ENCODE peak calls at places on chromosomes 4 and X, in seven cellular contexts. One of them, this sample, is unnamed.
A peak's percentile ranks its signal among the peaks of the same experiment; 100 is the strongest.

GRCh38 chrX:47572773-47573333 is 9.4 kb upstream of the TIMP1 start:
- DNase-seq in mesendoderm: no peak
- DNase-seq in mesenchymal stem cell: no peak
- DNase-seq in IMR-90: no peak
- DNase-seq in trophoblast cell: no peak
- DNase-seq in neuronal stem cell: no peak
- DNase-seq in H9: peak; percentile 53
- DNase-seq in this sample: no peak

GRCh38 chrX:12970691-12971202 is 4.2 kb upstream of the TMSB4X start:
- DNase-seq in mesenchymal stem cell: peak; percentile 72
- DNase-seq in trophoblast cell: no peak
- DNase-seq in H9: peak; percentile 65
- DNase-seq in IMR-90: peak; percentile 75
- DNase-seq in mesendoderm: peak; percentile 78
- DNase-seq in neuronal stem cell: no peak
- DNase-seq in this sample: no peak

GRCh38 chr4:96593422-96593821 is 753.5 kb downstream of the PDHA2 start:
- DNase-seq in trophoblast cell: no peak
- DNase-seq in IMR-90: no peak
- DNase-seq in H9: no peak
- DNase-seq in mesenchymal stem cell: no peak
- DNase-seq in mesendoderm: no peak
- DNase-seq in neuronal stem cell: no peak
- DNase-seq in this sample: no peak

GRCh38 chr4:4631150-4631549 is 89.3 kb upstream of the STX18 start:
- DNase-seq in neuronal stem cell: no peak
- DNase-seq in IMR-90: no peak
- DNase-seq in mesendoderm: no peak
- DNase-seq in mesenchymal stem cell: no peak
- DNase-seq in H9: no peak
- DNase-seq in trophoblast cell: no peak
- DNase-seq in this sample: no peak

GRCh38 chr4:77776182-77777134 is 42.7 kb downstream of the CNOT6L start:
- DNase-seq in IMR-90: peak; percentile 58
- DNase-seq in mesenchymal stem cell: peak; percentile 50
- DNase-seq in neuronal stem cell: no peak
- DNase-seq in trophoblast cell: peak; percentile 7
- DNase-seq in H9: no peak
- DNase-seq in mesendoderm: no peak
- DNase-seq in this sample: no peak

GRCh38 chr4:101471201-101471600 is 123.9 kb upstream of the PPP3CA start:
- DNase-seq in mesenchymal stem cell: no peak
- DNase-seq in H9: no peak
- DNase-seq in IMR-90: no peak
- DNase-seq in mesendoderm: no peak
- DNase-seq in trophoblast cell: no peak
- DNase-seq in neuronal stem cell: no peak
- DNase-seq in this sample: no peak

GRCh38 chr4:158253350-158253980 is 43.2 kb downstream of the TMEM144 start:
- DNase-seq in trophoblast cell: peak; percentile 30
- DNase-seq in H9: no peak
- DNase-seq in IMR-90: peak; percentile 63
- DNase-seq in mesenchymal stem cell: peak; percentile 55
- DNase-seq in neuronal stem cell: peak; percentile 42
- DNase-seq in mesendoderm: peak; percentile 58
- DNase-seq in this sample: no peak

GRCh38 chrX:130165181-130165702 is 399 bp downstream of the AIFM1 start:
- DNase-seq in H9: no peak
- DNase-seq in neuronal stem cell: no peak
- DNase-seq in trophoblast cell: peak; percentile 53
- DNase-seq in mesenchymal stem cell: no peak
- DNase-seq in mesendoderm: no peak
- DNase-seq in IMR-90: no peak
- DNase-seq in this sample: no peak

GRCh38 chr4:8006471-8006870 is 66.8 kb upstream of the AFAP1 start:
- DNase-seq in IMR-90: no peak
- DNase-seq in mesendoderm: no peak
- DNase-seq in mesenchymal stem cell: no peak
- DNase-seq in neuronal stem cell: no peak
- DNase-seq in H9: no peak
- DNase-seq in trophoblast cell: no peak
- DNase-seq in this sample: no peak

GRCh38 chr4:1871471-1872021 is 353 bp downstream of the NSD2 start:
- DNase-seq in H9: peak; percentile 49
- DNase-seq in mesenchymal stem cell: no peak
- DNase-seq in mesendoderm: peak; percentile 47
- DNase-seq in IMR-90: no peak
- DNase-seq in trophoblast cell: no peak
- DNase-seq in neuronal stem cell: peak; percentile 59
- DNase-seq in this sample: no peak

GRCh38 chr4:122912810-122913575 is 9.4 kb downstream of the NUDT6 start:
- DNase-seq in mesendoderm: no peak
- DNase-seq in neuronal stem cell: no peak
- DNase-seq in trophoblast cell: no peak
- DNase-seq in mesenchymal stem cell: no peak
- DNase-seq in IMR-90: no peak
- DNase-seq in H9: no peak
- DNase-seq in this sample: no peak

GRCh38 chrX:39759526-39760224 is 338.1 kb downstream of the BCOR start:
- DNase-seq in IMR-90: peak; percentile 78
- DNase-seq in neuronal stem cell: no peak
- DNase-seq in trophoblast cell: peak; percentile 64
- DNase-seq in H9: no peak
- DNase-seq in mesendoderm: no peak
- DNase-seq in mesenchymal stem cell: peak; percentile 63
- DNase-seq in this sample: no peak

GRCh38 chr4:28759064-28759463 is 1898.4 kb downstream of the STIM2 start:
- DNase-seq in mesendoderm: no peak
- DNase-seq in H9: no peak
- DNase-seq in neuronal stem cell: no peak
- DNase-seq in trophoblast cell: no peak
- DNase-seq in mesenchymal stem cell: no peak
- DNase-seq in IMR-90: peak; percentile 44
- DNase-seq in this sample: no peak

GRCh38 chr4:147833254-147833653 is 101.4 kb downstream of the ARHGAP10 start:
- DNase-seq in neuronal stem cell: no peak
- DNase-seq in mesendoderm: no peak
- DNase-seq in trophoblast cell: no peak
- DNase-seq in mesenchymal stem cell: peak; percentile 82
- DNase-seq in H9: no peak
- DNase-seq in IMR-90: peak; percentile 82
- DNase-seq in this sample: no peak

GRCh38 chrX:84144991-84145390 is 43.0 kb downstream of the RPS6KA6 start:
- DNase-seq in mesendoderm: no peak
- DNase-seq in H9: no peak
- DNase-seq in mesenchymal stem cell: no peak
- DNase-seq in IMR-90: no peak
- DNase-seq in trophoblast cell: no peak
- DNase-seq in neuronal stem cell: no peak
- DNase-seq in this sample: no peak

GRCh38 chr4:153248641-153249198 is 44.5 kb downstream of the TRIM2 start:
- DNase-seq in H9: peak; percentile 61
- DNase-seq in trophoblast cell: no peak
- DNase-seq in IMR-90: no peak
- DNase-seq in neuronal stem cell: no peak
- DNase-seq in mesendoderm: peak; percentile 58
- DNase-seq in mesenchymal stem cell: no peak
- DNase-seq in this sample: no peak

DNA sequence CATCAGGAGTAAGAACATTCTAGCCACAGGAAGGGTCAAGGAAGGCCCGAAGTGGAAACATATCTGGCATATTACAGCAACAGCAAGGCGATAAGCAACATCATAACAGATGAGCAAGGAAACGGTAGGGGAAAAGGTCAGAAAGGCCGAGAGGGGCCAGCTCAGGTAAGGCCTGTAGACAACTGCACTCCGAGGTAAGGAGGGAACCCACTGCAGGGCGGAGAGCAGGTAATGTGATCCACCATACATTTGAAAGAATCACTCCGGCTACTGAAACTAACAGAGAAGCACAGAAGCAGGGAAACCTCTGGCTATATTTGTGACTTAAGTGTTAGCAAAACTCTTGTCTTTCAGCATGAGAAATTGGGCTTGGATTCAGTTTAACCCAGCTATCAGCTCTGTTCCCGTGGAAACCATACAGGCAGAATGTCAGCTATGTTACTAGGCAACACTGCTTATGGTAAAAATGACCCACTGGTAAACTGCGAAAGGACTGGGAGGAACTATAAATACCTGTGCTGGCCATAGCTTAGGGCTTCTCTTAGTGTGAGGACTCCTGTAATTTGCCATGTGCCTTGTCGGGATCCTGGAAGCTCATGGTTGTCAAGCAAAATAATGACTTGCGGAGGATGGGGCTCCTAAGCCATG is 31.0 kb downstream of the FRYL start:
- DNase-seq in mesendoderm: peak; percentile 82
- DNase-seq in IMR-90: peak; percentile 23
- DNase-seq in neuronal stem cell: no peak
- DNase-seq in H9: no peak
- DNase-seq in trophoblast cell: peak; percentile 48
- DNase-seq in mesenchymal stem cell: peak; percentile 46
- DNase-seq in this sample: no peak
- H3K4ac ChIP-seq in mesendoderm: no peak overlapping the region
- H3K4ac ChIP-seq in IMR-90: no peak overlapping the region
- H3K4ac ChIP-seq in neuronal stem cell: no peak overlapping the region
- H3K4ac ChIP-seq in H9: no peak overlapping the region
- H3K4ac ChIP-seq in trophoblast cell: no peak overlapping the region
- H3K4ac ChIP-seq in mesenchymal stem cell: no peak overlapping the region
- H3K4ac ChIP-seq in this sample: no peak overlapping the region

GRCh38 chr4:83036991-83037390 is 2.0 kb downstream of the COPS4 start:
- DNase-seq in mesendoderm: no peak
- DNase-seq in neuronal stem cell: no peak
- DNase-seq in H9: no peak
- DNase-seq in mesenchymal stem cell: no peak
- DNase-seq in IMR-90: no peak
- DNase-seq in trophoblast cell: no peak
- DNase-seq in this sample: no peak
- H3K4me1 ChIP-seq in mesendoderm: no peaks in the 10 kb centered on the region
- H3K4me1 ChIP-seq in neuronal stem cell: no peaks in the 10 kb centered on the region
- H3K4me1 ChIP-seq in H9: no peaks in the 10 kb centered on the region
- H3K4me1 ChIP-seq in mesenchymal stem cell: peaks cover 2% of the 10 kb centered on the region
- H3K4me1 ChIP-seq in IMR-90: peaks cover 5% of the 10 kb centered on the region
- H3K4me1 ChIP-seq in trophoblast cell: peaks cover 2% of the 10 kb centered on the region
- H3K4me1 ChIP-seq in this sample: peaks cover 3% of the 10 kb centered on the region

GRCh38 chrX:115047715-115048114 is 30.3 kb upstream of the IL13RA2 start:
- DNase-seq in neuronal stem cell: no peak
- DNase-seq in trophoblast cell: peak; percentile 1
- DNase-seq in mesenchymal stem cell: no peak
- DNase-seq in mesendoderm: no peak
- DNase-seq in IMR-90: no peak
- DNase-seq in H9: no peak
- DNase-seq in this sample: no peak
- H3K4ac ChIP-seq in neuronal stem cell: no peak overlapping the region
- H3K4ac ChIP-seq in trophoblast cell: no peak overlapping the region
- H3K4ac ChIP-seq in mesenchymal stem cell: no peak overlapping the region
- H3K4ac ChIP-seq in mesendoderm: no peak overlapping the region
- H3K4ac ChIP-seq in IMR-90: peak overlapping the region; percentile 48
- H3K4ac ChIP-seq in H9: no peak overlapping the region
- H3K4ac ChIP-seq in this sample: no peak overlapping the region

GRCh38 chr4:168724243-168724642 is 227.4 kb downstream of the PALLD start:
- DNase-seq in IMR-90: no peak
- DNase-seq in mesenchymal stem cell: no peak
- DNase-seq in mesendoderm: no peak
- DNase-seq in neuronal stem cell: no peak
- DNase-seq in trophoblast cell: no peak
- DNase-seq in H9: no peak
- DNase-seq in this sample: no peak

GRCh38 chr4:168723569-168723968 is 226.7 kb downstream of the PALLD start:
- DNase-seq in H9: no peak
- DNase-seq in mesendoderm: no peak
- DNase-seq in trophoblast cell: no peak
- DNase-seq in mesenchymal stem cell: no peak
- DNase-seq in IMR-90: peak; percentile 56
- DNase-seq in neuronal stem cell: no peak
- DNase-seq in this sample: no peak

GRCh38 chr4:168723020-168723419 is 226.2 kb downstream of the PALLD start:
- DNase-seq in IMR-90: peak; percentile 75
- DNase-seq in H9: no peak
- DNase-seq in trophoblast cell: no peak
- DNase-seq in mesendoderm: no peak
- DNase-seq in mesenchymal stem cell: peak; percentile 59
- DNase-seq in neuronal stem cell: no peak
- DNase-seq in this sample: no peak

GRCh38 chr4:168720396-168720795 is 223.5 kb downstream of the PALLD start:
- DNase-seq in mesenchymal stem cell: no peak
- DNase-seq in H9: no peak
- DNase-seq in mesendoderm: no peak
- DNase-seq in neuronal stem cell: no peak
- DNase-seq in trophoblast cell: no peak
- DNase-seq in IMR-90: no peak
- DNase-seq in this sample: no peak

DNA sequence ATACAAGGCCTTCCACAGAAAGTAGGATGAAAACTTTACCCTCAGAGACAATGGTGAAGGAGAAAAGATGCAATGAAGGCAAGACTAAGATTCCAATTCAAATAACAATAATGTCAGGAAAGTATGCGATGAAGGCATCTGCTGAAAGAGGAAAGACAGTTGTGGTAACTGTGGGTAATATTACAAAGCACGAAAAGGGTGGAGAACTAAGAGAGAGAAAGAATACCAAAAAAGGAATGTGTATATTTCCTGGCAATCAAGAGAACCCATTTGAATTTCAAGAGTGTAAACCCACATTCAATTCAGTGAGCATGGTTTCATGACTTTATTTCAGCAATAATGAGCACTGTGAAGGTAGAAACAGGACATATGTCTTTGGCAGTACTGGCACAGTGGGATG is 225.5 kb downstream of the PALLD start:
- DNase-seq in H9: no peak
- DNase-seq in mesenchymal stem cell: no peak
- DNase-seq in trophoblast cell: no peak
- DNase-seq in IMR-90: no peak
- DNase-seq in neuronal stem cell: no peak
- DNase-seq in mesendoderm: no peak
- DNase-seq in this sample: no peak
- H3K4me1 ChIP-seq in H9: peaks cover 2% of the 10 kb centered on the region
- H3K4me1 ChIP-seq in mesenchymal stem cell: no peaks in the 10 kb centered on the region
- H3K4me1 ChIP-seq in trophoblast cell: no peaks in the 10 kb centered on the region
- H3K4me1 ChIP-seq in IMR-90: peaks cover 18% of the 10 kb centered on the region
- H3K4me1 ChIP-seq in neuronal stem cell: no peaks in the 10 kb centered on the region
- H3K4me1 ChIP-seq in mesendoderm: no peaks in the 10 kb centered on the region
- H3K4me1 ChIP-seq in this sample: no peaks in the 10 kb centered on the region